ENCODE peak calls at places on chromosomes 12 and 14, in seven cellular contexts. N is psoas muscle; K is PC-9; F is CD4-positive, alpha-beta memory T cell; D is thoracic aorta; J is lung; O is right cardiac atrium. A is an unnamed sample.

GRCh38 chr14:100291305-100292075 is 14.8 kb downstream of the SLC25A29 start:
- DNase-seq in N (peak; percentile 28), K (no peak), F (no peak), D (no peak), J (no peak), O (no peak), A (no peak)

GRCh38 chr14:59177229-59177628 is 11.2 kb upstream of the DAAM1 start:
- DNase-seq in N (no peak), K (no peak), F (no peak), D (no peak), J (no peak), O (no peak), A (no peak)

GRCh38 chr12:123106640-123107359 is 44.1 kb downstream of the PITPNM2 start:
- DNase-seq in N (peak; percentile 66), K (peak; percentile 50), F (peak; percentile 54), D (no peak), J (peak; percentile 42), O (peak; percentile 68), A (no peak)

GRCh38 chr12:96889273-96889933 is 17.7 kb upstream of the NEDD1 start:
- DNase-seq in N (no peak), K (no peak), F (no peak), D (no peak), J (no peak), O (no peak), A (no peak)

GRCh38 chr14:30957813-30958370 is 67.6 kb upstream of the AP4S1 start:
- DNase-seq in N (no peak), K (no peak), F (no peak), D (no peak), J (no peak), O (no peak), A (no peak)

GRCh38 chr14:58082491-58083098 is 69.4 kb downstream of the ARMH4 start:
- DNase-seq in N (no peak), K (peak; percentile 35), F (no peak), D (no peak), J (no peak), O (no peak), A (no peak)

GRCh38 chr12:46472893-46473633 is 100.5 kb upstream of the SLC38A2 start:
- DNase-seq in N (no peak), K (no peak), F (no peak), D (no peak), J (no peak), O (no peak), A (no peak)

GRCh38 chr12:107400686-107401447 is 284.7 kb upstream of the PWP1 start:
- DNase-seq in N (no peak), K (no peak), F (no peak), D (no peak), J (no peak), O (peak; percentile 42), A (no peak)

GRCh38 chr12:109358154-109358869 is 10.6 kb downstream of the MYO1H start:
- DNase-seq in N (no peak), K (no peak), F (no peak), D (no peak), J (no peak), O (no peak), A (no peak)

GRCh38 chr14:102732924-102733323 is 44.3 kb upstream of the TRAF3 start:
- DNase-seq in N (no peak), K (no peak), F (no peak), D (no peak), J (no peak), O (no peak), A (no peak)

GRCh38 chr12:107844312-107844921 is 69.9 kb downstream of the ASCL4 start:
- DNase-seq in N (peak; percentile 43), K (no peak), F (no peak), D (no peak), J (no peak), O (no peak), A (no peak)

GRCh38 chr12:14910090-14910915 is 24.6 kb upstream of the MGP start:
- DNase-seq in N (no peak), K (peak; percentile 12), F (no peak), D (no peak), J (no peak), O (no peak), A (no peak)

GRCh38 chr12:12736759-12737676 is 19.9 kb downstream of the CDKN1B start:
- DNase-seq in N (no peak), K (no peak), F (peak; percentile 69), D (no peak), J (no peak), O (no peak), A (peak; percentile 63)

GRCh38 chr12:96015672-96016071 is 19.5 kb upstream of the HAL start:
- DNase-seq in N (no peak), K (no peak), F (no peak), D (no peak), J (no peak), O (no peak), A (no peak)

GRCh38 chr12:26937443-26937862 is 328 bp downstream of the INTS13 start:
- DNase-seq in N (no peak), K (no peak), F (no peak), D (no peak), J (no peak), O (no peak), A (no peak)

GRCh38 chr12:24615967-24616411 is 332.9 kb downstream of the BCAT1 start:
- DNase-seq in N (no peak), K (no peak), F (no peak), D (no peak), J (no peak), O (no peak), A (no peak)

GRCh38 chr12:38921025-38921677 is 15.8 kb upstream of the CPNE8 start:
- DNase-seq in N (no peak), K (peak; percentile 40), F (peak; percentile 14), D (no peak), J (peak; percentile 51), O (peak; percentile 48), A (peak; percentile 79)

GRCh38 chr14:104936361-104937155 is 11.9 kb downstream of the PLD4 start:
- DNase-seq in N (no peak), K (no peak), F (no peak), D (no peak), J (no peak), O (no peak), A (no peak)
- H3K27me3 ChIP-seq in N (no peaks in the 10 kb centered on the region), K (peaks cover 48% of the 10 kb centered on the region), F (no peaks in the 10 kb centered on the region), D (no peaks in the 10 kb centered on the region), J (no peaks in the 10 kb centered on the region), O (no peaks in the 10 kb centered on the region), A (peaks cover 46% of the 10 kb centered on the region)

GRCh38 chr12:68638721-68639395 is 28.2 kb downstream of the RAP1B start:
- DNase-seq in N (no peak), K (no peak), F (no peak), D (no peak), J (no peak), O (no peak), A (no peak)

GRCh38 chr12:68636268-68636667 is 25.6 kb downstream of the RAP1B start:
- DNase-seq in N (no peak), K (peak; percentile 10), F (no peak), D (no peak), J (no peak), O (no peak), A (no peak)

GRCh38 chr12:68638171-68638570 is 27.5 kb downstream of the RAP1B start:
- DNase-seq in N (no peak), K (no peak), F (no peak), D (no peak), J (no peak), O (no peak), A (no peak)

GRCh38 chr12:68639396-68639767 is 28.7 kb downstream of the RAP1B start:
- DNase-seq in N (no peak), K (no peak), F (no peak), D (no peak), J (no peak), O (no peak), A (no peak)

DNA sequence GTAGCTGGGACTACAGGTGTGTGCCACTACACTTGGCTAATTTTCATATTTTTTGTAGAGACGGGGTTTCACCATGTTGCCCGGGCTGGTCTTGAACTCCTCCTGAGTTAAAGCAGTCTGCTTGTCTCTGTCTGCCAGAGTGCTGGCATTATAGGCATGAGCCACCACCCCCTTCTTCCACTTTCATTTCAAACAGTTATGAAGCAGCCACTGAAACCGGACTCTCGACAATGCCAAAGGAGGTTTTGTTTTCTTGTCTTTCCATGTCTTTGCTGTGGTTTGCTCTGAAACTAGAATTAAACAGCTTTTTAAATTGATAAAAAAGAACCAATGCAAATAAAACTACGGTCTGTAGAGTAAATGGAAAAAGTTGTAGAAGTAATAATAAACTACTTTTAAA is 30.4 kb downstream of the RAP1B start:
- DNase-seq in N (no peak), K (no peak), F (peak; percentile 37), D (no peak), J (no peak), O (no peak), A (no peak)
- H3K4me3 ChIP-seq in N (no peak overlapping the region), K (no peak overlapping the region), F (no peak overlapping the region), D (no peak overlapping the region), J (no peak overlapping the region), O (no peak overlapping the region), A (no peak overlapping the region)

GRCh38 chr14:19911114-19911513 is 9.3 kb upstream of the OR4K5 start:
- DNase-seq in N (no peak), K (no peak), F (no peak), D (no peak), J (no peak), O (no peak), A (no peak)
- H3K9me3 ChIP-seq in N (no peaks in the 10 kb centered on the region), K (no peaks in the 10 kb centered on the region), F (no peaks in the 10 kb centered on the region), D (no peaks in the 10 kb centered on the region), J (peaks cover 6% of the 10 kb centered on the region), O (no peaks in the 10 kb centered on the region), A (peaks cover 6% of the 10 kb centered on the region)

GRCh38 chr12:53961025-53961761 is 6.5 kb downstream of the HOXC12 start:
- DNase-seq in N (peak; percentile 54), K (no peak), F (no peak), D (no peak), J (no peak), O (no peak), A (no peak)

GRCh38 chr12:53959314-53959713 is 4.6 kb downstream of the HOXC12 start:
- DNase-seq in N (no peak), K (no peak), F (no peak), D (no peak), J (no peak), O (no peak), A (no peak)

GRCh38 chr12:53958128-53958527 is 3.4 kb downstream of the HOXC12 start:
- DNase-seq in N (no peak), K (no peak), F (no peak), D (no peak), J (no peak), O (no peak), A (no peak)

GRCh38 chr12:53963005-53963404 is 8.3 kb downstream of the HOXC12 start:
- DNase-seq in N (no peak), K (no peak), F (no peak), D (no peak), J (no peak), O (no peak), A (no peak)

DNA sequence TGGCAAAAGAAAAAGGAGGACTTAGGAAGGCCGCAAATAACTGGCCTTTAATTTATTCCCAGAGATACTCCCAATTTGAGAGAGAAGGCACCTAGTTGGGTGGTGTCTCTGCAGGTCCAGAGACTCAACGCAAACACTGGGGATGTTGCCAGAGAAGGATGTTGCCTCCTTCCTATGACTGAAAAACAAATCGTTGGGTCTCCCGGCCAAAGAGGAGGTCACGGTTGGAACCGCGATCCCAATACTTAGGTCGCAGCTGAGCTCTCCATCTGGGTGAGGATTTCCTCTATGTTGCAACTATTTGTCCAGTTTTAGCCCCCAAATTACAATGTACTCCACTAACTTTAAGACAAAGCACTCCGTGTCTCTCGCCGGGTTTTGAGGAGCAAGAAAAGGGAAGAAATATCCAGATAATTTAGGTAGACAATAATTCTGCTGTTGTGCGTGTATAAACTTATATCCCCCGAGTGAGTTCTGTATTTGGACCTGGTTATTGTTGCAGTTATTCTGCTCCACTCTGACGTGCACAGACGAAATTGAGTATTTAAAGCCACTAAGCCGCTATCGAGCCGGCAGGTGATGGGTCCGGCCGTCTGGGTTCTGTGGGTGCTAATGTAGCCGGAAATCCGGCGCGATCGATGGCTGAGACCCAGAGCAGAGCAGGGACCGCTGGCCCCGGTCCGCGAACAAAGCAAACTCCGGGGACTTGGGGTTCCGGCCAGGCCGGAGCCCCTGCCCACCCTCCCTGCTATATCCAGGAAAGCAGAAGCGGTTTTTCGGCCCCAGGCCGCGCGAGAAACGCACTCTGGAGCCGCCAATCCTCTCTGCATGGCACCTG is 5.7 kb downstream of the HOXC12 start:
- DNase-seq in N (peak; percentile 39), K (no peak), F (no peak), D (no peak), J (no peak), O (no peak), A (no peak)
- H3K27me3 ChIP-seq in N (no peaks in the 10 kb centered on the region), K (no peaks in the 10 kb centered on the region), F (peaks cover 92% of the 10 kb centered on the region), D (peaks cover 44% of the 10 kb centered on the region), J (peaks cover 28% of the 10 kb centered on the region), O (peaks cover 2% of the 10 kb centered on the region), A (peaks cover 18% of the 10 kb centered on the region)